ENCODE peak calls at places on chromosomes 7 and 10, in nine cellular contexts. R, G, N, J, T, A, P, X and Z are unnamed samples.

GRCh38 chr10:33612551-33612950 is 278.1 kb upstream of the NRP1 start:
- DNase-seq in R (no peak), G (no peak), N (peak), J (no peak), T (no peak), A (no peak), P (no peak), X (no peak), Z (no peak)

GRCh38 chr10:33341638-33342037 is 7.2 kb upstream of the NRP1 start:
- DNase-seq in R (no peak), G (no peak), N (no peak), J (no peak), T (no peak), A (no peak), P (no peak), X (no peak), Z (no peak)

GRCh38 chr10:132411561-132412253 is 14.7 kb downstream of the PWWP2B start:
- DNase-seq in R (no peak), G (peak), N (no peak), J (no peak), T (no peak), A (no peak), P (no peak), X (no peak), Z (peak)

GRCh38 chr10:17201165-17202013 is at the start of gene TRDMT1:
- DNase-seq in R (peak), G (peak), N (peak), J (peak), T (peak), A (peak), P (peak), X (peak), Z (peak)

GRCh38 chr7:5408777-5409176 is 14.9 kb downstream of the TNRC18 start:
- DNase-seq in R (no peak), G (no peak), N (no peak), J (no peak), T (no peak), A (no peak), P (no peak), X (no peak), Z (no peak)

GRCh38 chr7:156162451-156162850 is 350.2 kb upstream of the SHH start:
- DNase-seq in R (peak), G (no peak), N (no peak), J (no peak), T (no peak), A (no peak), P (no peak), X (no peak), Z (no peak)

GRCh38 chr10:119933179-119933578 is 40.6 kb downstream of the SEC23IP start:
- DNase-seq in R (no peak), G (peak), N (no peak), J (no peak), T (no peak), A (no peak), P (no peak), X (peak), Z (no peak)

GRCh38 chr10:128631801-128632241 is 505.6 kb upstream of the MKI67 start:
- DNase-seq in R (no peak), G (no peak), N (peak), J (no peak), T (no peak), A (no peak), P (no peak), X (no peak), Z (no peak)

GRCh38 chr7:44771358-44771757 is 22.7 kb downstream of the ZMIZ2 start:
- DNase-seq in R (no peak), G (no peak), N (no peak), J (no peak), T (no peak), A (no peak), P (no peak), X (no peak), Z (no peak)

GRCh38 chr10:86706401-86706841 is 38.1 kb downstream of the LDB3 start:
- DNase-seq in R (no peak), G (no peak), N (no peak), J (no peak), T (no peak), A (no peak), P (no peak), X (no peak), Z (no peak)

GRCh38 chr7:155277385-155277994 is 20.2 kb upstream of the INSIG1 start:
- DNase-seq in R (no peak), G (no peak), N (no peak), J (no peak), T (no peak), A (no peak), P (no peak), X (no peak), Z (no peak)

GRCh38 chr7:42940985-42941847 is 9.0 kb downstream of the MRPL32 start:
- DNase-seq in R (peak), G (peak), N (peak), J (peak), T (peak), A (peak), P (peak), X (peak), Z (peak)

GRCh38 chr7:68155676-68156075 is 1159.0 kb downstream of the TYW1 start:
- DNase-seq in R (no peak), G (peak), N (no peak), J (peak), T (no peak), A (no peak), P (no peak), X (no peak), Z (no peak)

GRCh38 chr10:16612148-16612742 is 90.6 kb upstream of the C1QL3 start:
- DNase-seq in R (no peak), G (peak), N (no peak), J (no peak), T (no peak), A (no peak), P (peak), X (no peak), Z (no peak)

GRCh38 chr7:48637382-48637781 is 287.0 kb upstream of the CDC14C start:
- DNase-seq in R (no peak), G (peak), N (no peak), J (peak), T (no peak), A (no peak), P (no peak), X (no peak), Z (no peak)

GRCh38 chr7:91814189-91814588 is 66.3 kb downstream of the MTERF1 start:
- DNase-seq in R (no peak), G (no peak), N (no peak), J (no peak), T (no peak), A (no peak), P (no peak), X (no peak), Z (no peak)

GRCh38 chr10:565676-566075 is 123.8 kb downstream of the DIP2C start:
- DNase-seq in R (no peak), G (no peak), N (no peak), J (no peak), T (no peak), A (no peak), P (no peak), X (no peak), Z (no peak)